ENCODE peak calls at places on chromosomes 3 and 15, in nine cellular contexts. W is activated CD8-positive, alpha-beta memory T cell treated with anti-CD3 and anti-CD28 coated beads, Interleukin-2, amount 10 ng/mL, durations not matched to agents 7 days and 5 days; Z is stimulated activated naive CD8-positive, alpha-beta T cell treated with anti-CD3 and anti-CD28 coated beads, Interleukin-15, Interleukin-2, amounts not matched to agents 100 U/mL and 50 U/mL, for 24 hours; C is upper lobe of right lung; S is heart left ventricle; E is CD4-positive, alpha-beta T cell; X is CD4-positive, CD25-positive, alpha-beta regulatory T cell; M is gastroesophageal sphincter; R is activated B cell treated with CpG ODN at 0.5 μM for 24 hours. U is an unnamed sample.

GRCh38 chr3:43223670-43224364 is 62.5 kb upstream of the SNRK start:
- ATAC-seq in C (no peak), M (no peak), Z (peak; percentile 42), S (no peak), X (no peak), W (no peak), E (no peak), R (no peak), U (no peak)

GRCh38 chr3:4795905-4796304 is 183.3 kb upstream of the BHLHE40 start:
- ATAC-seq in C (no peak), M (no peak), X (no peak), Z (no peak), W (no peak), S (no peak), R (no peak), E (no peak), U (no peak)

GRCh38 chr3:160078533-160078932 is 89.9 kb downstream of the IL12A start:
- ATAC-seq in C (no peak), E (no peak), X (no peak), S (no peak), Z (no peak), R (no peak), M (no peak), W (no peak), U (no peak)

GRCh38 chr3:46353639-46354410 is at the start of gene CCR2:
- ATAC-seq in R (peak; percentile 47), W (peak; percentile 10), E (no peak), C (no peak), M (no peak), S (no peak), X (no peak), Z (peak; percentile 92), U (peak; percentile 74)

GRCh38 chr3:23068016-23068728 is 135.0 kb upstream of the UBE2E2 start:
- ATAC-seq in R (no peak), C (no peak), M (no peak), E (no peak), X (no peak), W (no peak), S (no peak), Z (no peak), U (no peak)

GRCh38 chr3:97692831-97693230 is 71.7 kb upstream of the ARL6 start:
- ATAC-seq in X (no peak), E (no peak), W (no peak), Z (no peak), S (no peak), C (no peak), R (no peak), M (no peak), U (no peak)

GRCh38 chr3:94011208-94011842 is 17.1 kb downstream of the STX19 start:
- ATAC-seq in W (peak; percentile 84), S (no peak), M (peak; percentile 25), Z (peak; percentile 90), R (no peak), X (no peak), C (peak; percentile 59), E (no peak), U (no peak)

GRCh38 chr3:142735462-142735861 is 11.6 kb downstream of the TRPC1 start:
- ATAC-seq in C (no peak), W (no peak), Z (no peak), R (no peak), E (no peak), M (no peak), X (no peak), S (peak; percentile 95), U (no peak)

GRCh38 chr3:176005564-176005963 is 1146.4 kb downstream of the NAALADL2 start:
- ATAC-seq in R (no peak), E (no peak), S (no peak), C (no peak), Z (no peak), W (no peak), M (no peak), X (no peak), U (no peak)

GRCh38 chr15:92801412-92801773 is 98.7 kb upstream of the CHD2 start:
- ATAC-seq in W (no peak), X (no peak), M (no peak), C (no peak), S (no peak), R (no peak), E (no peak), Z (no peak), U (no peak)

GRCh38 chr3:68705695-68706429 is 226.5 kb downstream of the TAFA4 start:
- ATAC-seq in E (no peak), C (no peak), Z (no peak), X (no peak), W (no peak), S (peak; percentile 93), R (no peak), M (no peak), U (no peak)